ENCODE peak calls at places on chromosomes 16 and 17, in seven cellular contexts. One of them, this sample, is unnamed.
A peak's percentile ranks its signal among the peaks of the same experiment; 100 is the strongest.

GRCh38 chr17:82867763-82868325 is 28.0 kb upstream of the ZNF750 start:
- DNase-seq in psoas muscle: peak; percentile 32
- DNase-seq in cardiac muscle cell: no peak
- DNase-seq in prostate gland: no peak
- DNase-seq in stomach: no peak
- DNase-seq in GM12865: no peak
- DNase-seq in fibroblast of lung: no peak
- DNase-seq in this sample: no peak

GRCh38 chr17:18025596-18026407 is 13.2 kb downstream of the ATPAF2 start:
- DNase-seq in prostate gland: no peak
- DNase-seq in stomach: no peak
- DNase-seq in psoas muscle: no peak
- DNase-seq in cardiac muscle cell: no peak
- DNase-seq in fibroblast of lung: no peak
- DNase-seq in GM12865: peak; percentile 55
- DNase-seq in this sample: peak; percentile 30

GRCh38 chr16:64453643-64454042 is 668.2 kb downstream of the CDH11 start:
- DNase-seq in prostate gland: no peak
- DNase-seq in stomach: no peak
- DNase-seq in GM12865: no peak
- DNase-seq in fibroblast of lung: no peak
- DNase-seq in psoas muscle: no peak
- DNase-seq in cardiac muscle cell: no peak
- DNase-seq in this sample: no peak

GRCh38 chr17:68248886-68249872 is 1.3 kb downstream of the AMZ2 start:
- DNase-seq in stomach: no peak
- DNase-seq in GM12865: peak; percentile 61
- DNase-seq in prostate gland: no peak
- DNase-seq in cardiac muscle cell: no peak
- DNase-seq in psoas muscle: no peak
- DNase-seq in fibroblast of lung: no peak
- DNase-seq in this sample: no peak

GRCh38 chr17:48131216-48131824 is 23.8 kb downstream of the SNX11 start:
- DNase-seq in stomach: peak; percentile 40
- DNase-seq in GM12865: peak; percentile 76
- DNase-seq in cardiac muscle cell: peak; percentile 84
- DNase-seq in fibroblast of lung: peak; percentile 79
- DNase-seq in prostate gland: peak; percentile 72
- DNase-seq in psoas muscle: no peak
- DNase-seq in this sample: peak; percentile 82

GRCh38 chr17:40121191-40121885 is 433 bp upstream of the MSL1 start:
- DNase-seq in cardiac muscle cell: peak; percentile 65
- DNase-seq in GM12865: peak; percentile 37
- DNase-seq in stomach: no peak
- DNase-seq in fibroblast of lung: peak; percentile 56
- DNase-seq in prostate gland: no peak
- DNase-seq in psoas muscle: peak; percentile 74
- DNase-seq in this sample: peak; percentile 55

GRCh38 chr17:82011617-82012481 is 10.8 kb downstream of the CENPX start:
- DNase-seq in psoas muscle: no peak
- DNase-seq in fibroblast of lung: no peak
- DNase-seq in cardiac muscle cell: no peak
- DNase-seq in GM12865: no peak
- DNase-seq in prostate gland: no peak
- DNase-seq in stomach: no peak
- DNase-seq in this sample: no peak

GRCh38 chr17:17605747-17606083 is 14.2 kb upstream of the PEMT start:
- DNase-seq in cardiac muscle cell: peak; percentile 56
- DNase-seq in prostate gland: no peak
- DNase-seq in stomach: no peak
- DNase-seq in fibroblast of lung: peak; percentile 15
- DNase-seq in psoas muscle: no peak
- DNase-seq in GM12865: peak; percentile 24
- DNase-seq in this sample: peak; percentile 19

GRCh38 chr16:50103764-50104163 is 38.0 kb downstream of the HEATR3 start:
- DNase-seq in prostate gland: no peak
- DNase-seq in GM12865: no peak
- DNase-seq in stomach: no peak
- DNase-seq in cardiac muscle cell: no peak
- DNase-seq in psoas muscle: no peak
- DNase-seq in fibroblast of lung: peak; percentile 33
- DNase-seq in this sample: no peak

GRCh38 chr17:3888343-3889171 is 4.3 kb downstream of the CAMKK1 start:
- DNase-seq in fibroblast of lung: peak; percentile 81
- DNase-seq in prostate gland: peak; percentile 87
- DNase-seq in psoas muscle: peak; percentile 90
- DNase-seq in stomach: peak; percentile 81
- DNase-seq in GM12865: no peak
- DNase-seq in cardiac muscle cell: no peak
- DNase-seq in this sample: peak; percentile 90

GRCh38 chr16:4385066-4385788 is 13.6 kb downstream of the VASN start:
- DNase-seq in fibroblast of lung: no peak
- DNase-seq in GM12865: no peak
- DNase-seq in prostate gland: no peak
- DNase-seq in cardiac muscle cell: no peak
- DNase-seq in psoas muscle: no peak
- DNase-seq in stomach: no peak
- DNase-seq in this sample: no peak

GRCh38 chr16:12208341-12209035 is 232.0 kb downstream of the SNX29 start:
- DNase-seq in psoas muscle: no peak
- DNase-seq in fibroblast of lung: no peak
- DNase-seq in prostate gland: no peak
- DNase-seq in cardiac muscle cell: no peak
- DNase-seq in GM12865: no peak
- DNase-seq in stomach: no peak
- DNase-seq in this sample: peak; percentile 18

GRCh38 chr16:68776821-68777485 is 39.9 kb downstream of the CDH1 start:
- DNase-seq in fibroblast of lung: no peak
- DNase-seq in stomach: no peak
- DNase-seq in cardiac muscle cell: no peak
- DNase-seq in prostate gland: no peak
- DNase-seq in GM12865: peak; percentile 99
- DNase-seq in psoas muscle: no peak
- DNase-seq in this sample: no peak

GRCh38 chr17:49755681-49756283 is 8.1 kb downstream of the FAM117A start:
- DNase-seq in cardiac muscle cell: peak; percentile 31
- DNase-seq in prostate gland: no peak
- DNase-seq in GM12865: no peak
- DNase-seq in stomach: no peak
- DNase-seq in psoas muscle: no peak
- DNase-seq in fibroblast of lung: no peak
- DNase-seq in this sample: no peak

GRCh38 chr16:65833171-65833871 is 533.2 kb upstream of the CDH5 start:
- DNase-seq in cardiac muscle cell: no peak
- DNase-seq in GM12865: no peak
- DNase-seq in stomach: no peak
- DNase-seq in prostate gland: no peak
- DNase-seq in fibroblast of lung: peak; percentile 64
- DNase-seq in psoas muscle: no peak
- DNase-seq in this sample: peak; percentile 89

GRCh38 chr16:48300391-48300856 is 53.1 kb upstream of the ABCC11 start:
- DNase-seq in cardiac muscle cell: no peak
- DNase-seq in fibroblast of lung: peak; percentile 95
- DNase-seq in psoas muscle: no peak
- DNase-seq in prostate gland: no peak
- DNase-seq in GM12865: no peak
- DNase-seq in stomach: no peak
- DNase-seq in this sample: peak; percentile 96

GRCh38 chr16:60246055-60246454 is 1511.9 kb upstream of the GOT2 start:
- DNase-seq in GM12865: no peak
- DNase-seq in prostate gland: no peak
- DNase-seq in stomach: no peak
- DNase-seq in cardiac muscle cell: no peak
- DNase-seq in fibroblast of lung: no peak
- DNase-seq in psoas muscle: no peak
- DNase-seq in this sample: no peak

GRCh38 chr17:72466199-72466598 is 345.4 kb downstream of the SOX9 start:
- DNase-seq in stomach: peak; percentile 39
- DNase-seq in fibroblast of lung: peak; percentile 70
- DNase-seq in cardiac muscle cell: no peak
- DNase-seq in prostate gland: no peak
- DNase-seq in psoas muscle: no peak
- DNase-seq in GM12865: peak; percentile 78
- DNase-seq in this sample: peak; percentile 47

GRCh38 chr16:58471209-58471975 is 28.6 kb upstream of the NDRG4 start:
- DNase-seq in psoas muscle: no peak
- DNase-seq in GM12865: no peak
- DNase-seq in stomach: no peak
- DNase-seq in cardiac muscle cell: no peak
- DNase-seq in prostate gland: no peak
- DNase-seq in fibroblast of lung: no peak
- DNase-seq in this sample: no peak

GRCh38 chr17:81518113-81518784 is 5.7 kb upstream of the ACTG1 start:
- DNase-seq in GM12865: peak; percentile 51
- DNase-seq in fibroblast of lung: peak; percentile 31
- DNase-seq in psoas muscle: no peak
- DNase-seq in stomach: no peak
- DNase-seq in cardiac muscle cell: peak; percentile 55
- DNase-seq in prostate gland: no peak
- DNase-seq in this sample: no peak

GRCh38 chr16:23701045-23701444 is 12.0 kb downstream of the ERN2 start:
- DNase-seq in psoas muscle: no peak
- DNase-seq in fibroblast of lung: no peak
- DNase-seq in GM12865: no peak
- DNase-seq in cardiac muscle cell: no peak
- DNase-seq in prostate gland: no peak
- DNase-seq in stomach: no peak
- DNase-seq in this sample: no peak

DNA sequence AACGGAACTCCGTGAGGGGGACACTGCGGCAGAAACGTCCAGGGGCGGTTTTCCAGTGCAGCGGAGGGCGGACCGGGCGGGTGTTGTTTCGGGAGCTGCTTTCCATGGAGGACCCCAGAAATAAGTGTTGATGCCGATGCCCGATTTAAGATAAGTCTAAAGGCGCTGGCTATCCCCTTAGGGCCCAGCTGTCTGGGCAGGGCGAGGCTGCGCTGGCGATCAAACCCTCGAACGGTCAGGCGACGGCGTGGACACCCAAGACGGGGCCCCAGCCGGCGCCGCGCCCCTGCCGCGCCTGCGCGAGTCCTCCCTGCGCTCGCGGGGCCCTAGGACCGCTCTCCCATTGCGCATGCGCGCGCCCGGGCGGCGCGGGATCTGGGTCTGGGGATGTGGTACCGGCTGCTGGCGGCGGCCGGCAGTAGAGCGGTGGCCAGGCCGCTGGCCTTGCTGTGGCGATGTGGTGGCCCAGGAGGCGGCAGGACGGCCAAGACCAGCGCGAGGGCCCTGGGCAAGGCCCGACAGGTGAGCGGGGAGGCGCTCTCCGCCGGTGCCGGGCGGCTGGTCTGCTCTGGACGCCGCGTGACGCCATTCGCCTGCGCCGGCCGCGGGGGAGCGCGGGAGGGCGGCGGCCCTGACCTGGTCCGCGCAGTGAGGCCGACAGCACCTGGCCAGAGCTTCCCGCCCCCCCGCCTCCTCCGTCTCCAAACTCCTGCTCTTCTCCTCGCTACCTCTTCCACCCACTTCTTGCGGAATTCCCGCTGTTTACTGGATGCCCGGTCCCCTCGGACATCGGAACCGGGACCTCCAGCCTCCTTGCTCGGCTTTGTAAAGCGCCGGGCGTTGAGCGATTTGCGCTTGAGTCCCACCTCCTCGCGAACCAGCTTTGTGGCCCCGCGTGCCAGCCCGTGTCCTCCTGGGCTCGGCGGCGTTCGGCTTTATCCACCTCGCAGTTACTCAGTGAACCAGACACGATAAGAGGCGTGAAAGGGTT is 24.0 kb downstream of the DEF8 start:
- DNase-seq in cardiac muscle cell: peak; percentile 96
- DNase-seq in prostate gland: peak; percentile 86
- DNase-seq in psoas muscle: peak; percentile 97
- DNase-seq in GM12865: peak; percentile 96
- DNase-seq in stomach: peak; percentile 94
- DNase-seq in fibroblast of lung: peak; percentile 89
- DNase-seq in this sample: peak; percentile 87
- TF ChIP-seq CTCF in cardiac muscle cell: no peak
- TF ChIP-seq CTCF in prostate gland: no peak
- TF ChIP-seq CTCF in psoas muscle: peak; percentile 12
- TF ChIP-seq CTCF in GM12865: no peak
- TF ChIP-seq CTCF in stomach: no peak
- TF ChIP-seq CTCF in fibroblast of lung: no peak
- TF ChIP-seq CTCF in this sample: no peak

DNA sequence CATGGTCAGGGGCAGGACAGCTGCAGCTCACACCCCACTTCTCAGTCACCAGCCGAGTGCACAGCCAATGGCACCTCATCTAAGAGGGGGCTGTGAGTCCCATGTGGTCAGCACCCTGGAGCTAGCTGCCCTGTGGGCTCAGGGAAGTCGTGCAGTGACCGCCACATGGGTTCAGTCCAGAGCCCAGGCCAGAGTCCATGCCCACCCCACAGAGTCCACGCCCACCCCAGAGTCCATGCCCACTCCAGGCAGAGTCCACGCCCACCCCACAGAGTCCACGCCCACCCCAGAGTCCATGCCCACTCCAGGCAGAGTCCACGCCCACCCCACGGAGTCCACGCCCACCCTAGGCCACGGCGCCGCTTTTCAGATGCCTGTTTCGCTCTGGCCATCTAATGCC is 24.1 kb downstream of the SLC7A5 start:
- DNase-seq in fibroblast of lung: no peak
- DNase-seq in cardiac muscle cell: no peak
- DNase-seq in psoas muscle: no peak
- DNase-seq in stomach: no peak
- DNase-seq in prostate gland: no peak
- DNase-seq in GM12865: no peak
- DNase-seq in this sample: no peak
- H3K4me3 ChIP-seq in fibroblast of lung: no peak overlapping the region
- H3K4me3 ChIP-seq in cardiac muscle cell: no peak overlapping the region
- H3K4me3 ChIP-seq in psoas muscle: no peak overlapping the region
- H3K4me3 ChIP-seq in stomach: no peak overlapping the region
- H3K4me3 ChIP-seq in prostate gland: no peak overlapping the region
- H3K4me3 ChIP-seq in GM12865: no peak overlapping the region
- H3K4me3 ChIP-seq in this sample: no peak overlapping the region

DNA sequence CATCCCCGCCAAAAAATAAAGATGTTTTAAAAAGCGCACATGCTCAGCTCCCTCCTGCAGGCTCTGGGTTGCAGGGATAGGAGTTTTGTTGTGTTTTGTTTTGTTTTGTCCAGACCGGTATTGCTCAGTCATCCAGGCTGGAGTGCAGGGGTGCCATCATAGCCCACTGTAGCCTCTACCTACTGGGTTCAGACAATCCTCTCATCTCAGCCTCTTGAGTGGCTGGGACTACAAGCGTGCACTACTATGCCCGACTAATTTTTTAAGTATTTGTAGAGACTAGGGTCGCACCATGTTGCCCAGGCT is 661 bp downstream of the WWOX start:
- DNase-seq in stomach: no peak
- DNase-seq in fibroblast of lung: no peak
- DNase-seq in GM12865: no peak
- DNase-seq in cardiac muscle cell: no peak
- DNase-seq in psoas muscle: no peak
- DNase-seq in prostate gland: no peak
- DNase-seq in this sample: no peak
- TF ChIP-seq CTCF in stomach: no peak
- TF ChIP-seq CTCF in fibroblast of lung: no peak
- TF ChIP-seq CTCF in GM12865: no peak
- TF ChIP-seq CTCF in cardiac muscle cell: no peak
- TF ChIP-seq CTCF in psoas muscle: no peak
- TF ChIP-seq CTCF in prostate gland: no peak
- TF ChIP-seq CTCF in this sample: no peak

DNA sequence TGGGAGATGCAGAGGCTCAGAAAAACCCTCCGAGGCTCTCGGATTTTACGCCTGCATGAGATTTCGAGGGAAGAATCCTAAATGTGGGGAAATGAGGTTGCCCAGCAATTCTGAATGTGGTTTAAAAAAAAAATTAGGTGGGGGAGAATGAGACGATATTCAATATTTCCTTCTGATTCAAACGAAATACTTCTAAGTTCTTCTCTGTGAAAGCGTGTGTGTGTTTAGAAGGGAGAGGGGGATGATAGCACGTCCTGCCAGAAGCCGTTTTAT is 47.8 kb downstream of the TBC1D16 start:
- DNase-seq in stomach: no peak
- DNase-seq in GM12865: no peak
- DNase-seq in fibroblast of lung: no peak
- DNase-seq in prostate gland: no peak
- DNase-seq in cardiac muscle cell: no peak
- DNase-seq in psoas muscle: no peak
- DNase-seq in this sample: no peak
- H3K4me3 ChIP-seq in stomach: peak overlapping the region; percentile 3
- H3K4me3 ChIP-seq in GM12865: no peak overlapping the region
- H3K4me3 ChIP-seq in fibroblast of lung: peak overlapping the region; percentile 23
- H3K4me3 ChIP-seq in prostate gland: no peak overlapping the region
- H3K4me3 ChIP-seq in cardiac muscle cell: no peak overlapping the region
- H3K4me3 ChIP-seq in psoas muscle: no peak overlapping the region
- H3K4me3 ChIP-seq in this sample: peak overlapping the region; percentile 13

This sample was measured in fibroblast of the aortic adventitia.